ENCODE peak calls at places on chromosomes 11 and 22, in seven cellular contexts. One of them, this sample, is unnamed.

GRCh38 chr22:45531944-45532631 is 29.4 kb downstream of the FBLN1 start:
- DNase-seq in NCI-H1436: no peak
- DNase-seq in pancreas: no peak
- DNase-seq in NCI-H226: no peak
- DNase-seq in mesendoderm: no peak
- DNase-seq in activated T-cell treated with anti-CD3 and anti-CD28 coated beads, Interleukin-2, amount 50 U/mL, for 72 hours: no peak
- DNase-seq in activated CD8-positive, alpha-beta T cell treated with anti-CD3 and anti-CD28 coated beads for 36 hours: no peak
- DNase-seq in this sample: no peak

GRCh38 chr22:19275919-19276600 is 15.5 kb downstream of the CLTCL1 start:
- DNase-seq in NCI-H1436: no peak
- DNase-seq in NCI-H226: no peak
- DNase-seq in mesendoderm: no peak
- DNase-seq in activated T-cell treated with anti-CD3 and anti-CD28 coated beads, Interleukin-2, amount 50 U/mL, for 72 hours: no peak
- DNase-seq in activated CD8-positive, alpha-beta T cell treated with anti-CD3 and anti-CD28 coated beads for 36 hours: no peak
- DNase-seq in pancreas: no peak
- DNase-seq in this sample: peak

GRCh38 chr11:27296406-27296994 is 66.5 kb downstream of the CCDC34 start:
- DNase-seq in pancreas: no peak
- DNase-seq in activated CD8-positive, alpha-beta T cell treated with anti-CD3 and anti-CD28 coated beads for 36 hours: no peak
- DNase-seq in mesendoderm: peak
- DNase-seq in NCI-H226: peak
- DNase-seq in NCI-H1436: peak
- DNase-seq in activated T-cell treated with anti-CD3 and anti-CD28 coated beads, Interleukin-2, amount 50 U/mL, for 72 hours: no peak
- DNase-seq in this sample: peak

GRCh38 chr11:88689548-88690240 is 352.2 kb upstream of the CTSC start:
- DNase-seq in NCI-H1436: no peak
- DNase-seq in NCI-H226: no peak
- DNase-seq in pancreas: peak
- DNase-seq in activated CD8-positive, alpha-beta T cell treated with anti-CD3 and anti-CD28 coated beads for 36 hours: no peak
- DNase-seq in activated T-cell treated with anti-CD3 and anti-CD28 coated beads, Interleukin-2, amount 50 U/mL, for 72 hours: no peak
- DNase-seq in mesendoderm: no peak
- DNase-seq in this sample: no peak

GRCh38 chr22:39253427-39254070 is 8.8 kb upstream of the PDGFB start:
- DNase-seq in NCI-H1436: peak
- DNase-seq in NCI-H226: peak
- DNase-seq in pancreas: peak
- DNase-seq in activated T-cell treated with anti-CD3 and anti-CD28 coated beads, Interleukin-2, amount 50 U/mL, for 72 hours: peak
- DNase-seq in mesendoderm: peak
- DNase-seq in activated CD8-positive, alpha-beta T cell treated with anti-CD3 and anti-CD28 coated beads for 36 hours: peak
- DNase-seq in this sample: peak

GRCh38 chr11:57410287-57410686 is 16.6 kb downstream of the SLC43A3 start:
- DNase-seq in NCI-H1436: no peak
- DNase-seq in activated CD8-positive, alpha-beta T cell treated with anti-CD3 and anti-CD28 coated beads for 36 hours: no peak
- DNase-seq in activated T-cell treated with anti-CD3 and anti-CD28 coated beads, Interleukin-2, amount 50 U/mL, for 72 hours: no peak
- DNase-seq in NCI-H226: peak
- DNase-seq in pancreas: no peak
- DNase-seq in mesendoderm: no peak
- DNase-seq in this sample: peak

GRCh38 chr11:100925935-100926334 is 203.7 kb downstream of the PGR start:
- DNase-seq in pancreas: no peak
- DNase-seq in NCI-H226: peak
- DNase-seq in NCI-H1436: no peak
- DNase-seq in activated T-cell treated with anti-CD3 and anti-CD28 coated beads, Interleukin-2, amount 50 U/mL, for 72 hours: no peak
- DNase-seq in activated CD8-positive, alpha-beta T cell treated with anti-CD3 and anti-CD28 coated beads for 36 hours: no peak
- DNase-seq in mesendoderm: no peak
- DNase-seq in this sample: peak

GRCh38 chr11:19441752-19442553 is 201.2 kb upstream of the E2F8 start:
- DNase-seq in activated T-cell treated with anti-CD3 and anti-CD28 coated beads, Interleukin-2, amount 50 U/mL, for 72 hours: peak
- DNase-seq in NCI-H1436: peak
- DNase-seq in pancreas: peak
- DNase-seq in mesendoderm: peak
- DNase-seq in activated CD8-positive, alpha-beta T cell treated with anti-CD3 and anti-CD28 coated beads for 36 hours: peak
- DNase-seq in NCI-H226: peak
- DNase-seq in this sample: peak

GRCh38 chr11:123253909-123254308 is 58.9 kb upstream of the CLMP start:
- DNase-seq in activated CD8-positive, alpha-beta T cell treated with anti-CD3 and anti-CD28 coated beads for 36 hours: no peak
- DNase-seq in mesendoderm: no peak
- DNase-seq in activated T-cell treated with anti-CD3 and anti-CD28 coated beads, Interleukin-2, amount 50 U/mL, for 72 hours: no peak
- DNase-seq in NCI-H226: no peak
- DNase-seq in pancreas: no peak
- DNase-seq in NCI-H1436: no peak
- DNase-seq in this sample: no peak

GRCh38 chr11:22688914-22689313 is 22.5 kb downstream of the GAS2 start:
- DNase-seq in NCI-H226: no peak
- DNase-seq in mesendoderm: no peak
- DNase-seq in NCI-H1436: no peak
- DNase-seq in activated CD8-positive, alpha-beta T cell treated with anti-CD3 and anti-CD28 coated beads for 36 hours: no peak
- DNase-seq in activated T-cell treated with anti-CD3 and anti-CD28 coated beads, Interleukin-2, amount 50 U/mL, for 72 hours: no peak
- DNase-seq in pancreas: no peak
- DNase-seq in this sample: no peak

GRCh38 chr11:59197990-59198389 is 14.7 kb downstream of the MPEG1 start:
- DNase-seq in NCI-H1436: peak
- DNase-seq in NCI-H226: no peak
- DNase-seq in activated T-cell treated with anti-CD3 and anti-CD28 coated beads, Interleukin-2, amount 50 U/mL, for 72 hours: no peak
- DNase-seq in activated CD8-positive, alpha-beta T cell treated with anti-CD3 and anti-CD28 coated beads for 36 hours: no peak
- DNase-seq in pancreas: peak
- DNase-seq in mesendoderm: no peak
- DNase-seq in this sample: peak

GRCh38 chr22:19982991-19983578 is 33.5 kb downstream of the ARVCF start:
- DNase-seq in activated CD8-positive, alpha-beta T cell treated with anti-CD3 and anti-CD28 coated beads for 36 hours: no peak
- DNase-seq in mesendoderm: no peak
- DNase-seq in NCI-H226: no peak
- DNase-seq in activated T-cell treated with anti-CD3 and anti-CD28 coated beads, Interleukin-2, amount 50 U/mL, for 72 hours: no peak
- DNase-seq in NCI-H1436: no peak
- DNase-seq in pancreas: peak
- DNase-seq in this sample: no peak

GRCh38 chr11:72222106-72222891 is 2.3 kb upstream of the INPPL1 start:
- DNase-seq in mesendoderm: peak
- DNase-seq in pancreas: peak
- DNase-seq in NCI-H1436: no peak
- DNase-seq in activated T-cell treated with anti-CD3 and anti-CD28 coated beads, Interleukin-2, amount 50 U/mL, for 72 hours: no peak
- DNase-seq in activated CD8-positive, alpha-beta T cell treated with anti-CD3 and anti-CD28 coated beads for 36 hours: no peak
- DNase-seq in NCI-H226: no peak
- DNase-seq in this sample: no peak

GRCh38 chr11:19817870-19818269 is 105.2 kb downstream of the NAV2 start:
- DNase-seq in NCI-H226: no peak
- DNase-seq in pancreas: no peak
- DNase-seq in NCI-H1436: no peak
- DNase-seq in activated T-cell treated with anti-CD3 and anti-CD28 coated beads, Interleukin-2, amount 50 U/mL, for 72 hours: no peak
- DNase-seq in activated CD8-positive, alpha-beta T cell treated with anti-CD3 and anti-CD28 coated beads for 36 hours: no peak
- DNase-seq in mesendoderm: no peak
- DNase-seq in this sample: no peak

This sample was measured in cardiac fibroblast.